ENCODE peak calls at places on chromosomes 16 and 17, in six cellular contexts. F, Y, I, D, G and H are unnamed samples. For H3K9me3, the result is how much of the 10 kb centered on the place peaks cover.

GRCh38 chr17:17568772-17569195 is 22.7 kb downstream of the PEMT start:
- DNase-seq in I (peak), F (peak), D (peak), G (no peak), Y (no peak), H (no peak)

GRCh38 chr16:86578056-86578455 is 293 bp upstream of the FOXL1 start:
- DNase-seq in F (no peak), D (no peak), Y (no peak), G (no peak), I (no peak), H (no peak)

GRCh38 chr17:38890410-38890746 is 20.5 kb downstream of the LASP1 start:
- DNase-seq in F (no peak), G (no peak), D (no peak), Y (no peak), I (no peak), H (no peak)

GRCh38 chr16:79194291-79194690 is 406.2 kb downstream of the MAF start:
- DNase-seq in D (no peak), I (no peak), Y (no peak), F (no peak), G (no peak), H (no peak)

GRCh38 chr17:12509836-12510235 is 155.9 kb upstream of the MYOCD start:
- DNase-seq in I (no peak), D (no peak), Y (no peak), G (no peak), F (no peak), H (no peak)

GRCh38 chr17:45409659-45410076 is 23.0 kb downstream of the ARHGAP27 start:
- DNase-seq in Y (no peak), D (no peak), F (no peak), G (no peak), I (no peak), H (no peak)

GRCh38 chr16:3022697-3023414 is 886 bp downstream of the HCFC1R1 start:
- DNase-seq in Y (no peak), D (no peak), I (peak), F (no peak), G (no peak), H (peak)

GRCh38 chr17:3796110-3796821 is 4.7 kb downstream of the ITGAE start:
- DNase-seq in I (no peak), D (peak), Y (no peak), G (no peak), F (no peak), H (peak)

GRCh38 chr16:56625140-56625942 is at the start of gene MT1E:
- DNase-seq in D (peak), F (no peak), Y (no peak), G (no peak), I (peak), H (no peak)

GRCh38 chr16:15807603-15808009 is 49.2 kb downstream of the MYH11 start:
- DNase-seq in I (peak), F (no peak), G (no peak), Y (no peak), D (no peak), H (peak)

GRCh38 chr17:75404739-75405364 is 626 bp downstream of the GRB2 start:
- DNase-seq in I (peak), F (peak), D (peak), Y (no peak), G (no peak), H (no peak)

GRCh38 chr17:67431210-67432015 is 54.3 kb downstream of the PITPNC1 start:
- DNase-seq in G (no peak), F (no peak), Y (no peak), I (no peak), D (no peak), H (no peak)

GRCh38 chr17:73194514-73195222 is 1.8 kb downstream of the COG1 start:
- DNase-seq in Y (no peak), I (no peak), F (no peak), G (no peak), D (no peak), H (no peak)

GRCh38 chr17:7523033-7523432 is 25.8 kb upstream of the TNFSF12 start:
- DNase-seq in G (no peak), D (peak), I (no peak), Y (no peak), F (no peak), H (no peak)

GRCh38 chr17:61139219-61139618 is 260.4 kb upstream of the TBX2 start:
- DNase-seq in I (no peak), Y (peak), D (peak), F (peak), G (no peak), H (no peak)

GRCh38 chr16:48117217-48118105 is 38.3 kb downstream of the ABCC12 start:
- DNase-seq in Y (no peak), D (peak), G (no peak), F (no peak), I (peak), H (no peak)

GRCh38 chr16:12094537-12095265 is 118.2 kb downstream of the SNX29 start:
- DNase-seq in Y (no peak), F (peak), D (no peak), G (no peak), I (no peak), H (peak)

GRCh38 chr17:68087851-68088250 is 52.3 kb downstream of the KPNA2 start:
- DNase-seq in G (peak), D (no peak), F (no peak), Y (peak), I (no peak), H (no peak)

GRCh38 chr17:2365132-2365531 is 27.8 kb downstream of the SGSM2 start:
- DNase-seq in D (no peak), Y (no peak), I (no peak), G (no peak), F (no peak), H (no peak)

GRCh38 chr17:60535382-60536279 is 9.6 kb upstream of the APPBP2 start:
- DNase-seq in Y (no peak), G (no peak), F (no peak), D (no peak), I (no peak), H (no peak)

GRCh38 chr17:39195568-39196160 is 1.8 kb downstream of the CACNB1 start:
- DNase-seq in D (peak), Y (no peak), I (no peak), F (peak), G (no peak), H (no peak)

GRCh38 chr17:80219777-80220708 is at the start of the genes SGSH and SLC26A11:
- DNase-seq in Y (no peak), D (peak), F (peak), G (no peak), I (peak), H (peak)

GRCh38 chr16:2843526-2843925 is 13.4 kb downstream of the ZG16B start:
- DNase-seq in D (no peak), Y (no peak), F (no peak), I (no peak), G (no peak), H (no peak)

GRCh38 chr17:73800893-73801292 is 156.6 kb upstream of the SDK2 start:
- DNase-seq in G (no peak), I (no peak), F (no peak), Y (no peak), D (no peak), H (peak)

GRCh38 chr16:85275533-85276249 is 163.4 kb upstream of the CIBAR2 start:
- DNase-seq in I (peak), G (no peak), Y (no peak), F (peak), D (peak), H (no peak)

GRCh38 chr16:69938981-69939820 is 11.9 kb upstream of the CLEC18A start:
- DNase-seq in D (no peak), Y (no peak), G (no peak), F (no peak), I (no peak), H (no peak)

GRCh38 chr16:24279982-24280381 is 23.8 kb downstream of the CACNG3 start:
- DNase-seq in Y (no peak), D (no peak), I (no peak), G (no peak), F (no peak), H (no peak)

GRCh38 chr17:63029520-63029919 is 63.5 kb downstream of the TANC2 start:
- DNase-seq in I (no peak), D (no peak), Y (no peak), F (no peak), G (no peak), H (no peak)

GRCh38 chr16:35234679-35235078 is 1775.3 kb downstream of the TP53TG3F start:
- DNase-seq in D (no peak), Y (no peak), G (no peak), F (no peak), I (no peak), H (no peak)

GRCh38 chr16:35239561-35239960 is 1780.1 kb downstream of the TP53TG3F start:
- DNase-seq in Y (no peak), D (no peak), I (no peak), G (no peak), F (no peak), H (no peak)
- H3K9me3 ChIP-seq in Y (under half), D (under half), I (under half), G (under half), F (under half), H (under half)

DNA sequence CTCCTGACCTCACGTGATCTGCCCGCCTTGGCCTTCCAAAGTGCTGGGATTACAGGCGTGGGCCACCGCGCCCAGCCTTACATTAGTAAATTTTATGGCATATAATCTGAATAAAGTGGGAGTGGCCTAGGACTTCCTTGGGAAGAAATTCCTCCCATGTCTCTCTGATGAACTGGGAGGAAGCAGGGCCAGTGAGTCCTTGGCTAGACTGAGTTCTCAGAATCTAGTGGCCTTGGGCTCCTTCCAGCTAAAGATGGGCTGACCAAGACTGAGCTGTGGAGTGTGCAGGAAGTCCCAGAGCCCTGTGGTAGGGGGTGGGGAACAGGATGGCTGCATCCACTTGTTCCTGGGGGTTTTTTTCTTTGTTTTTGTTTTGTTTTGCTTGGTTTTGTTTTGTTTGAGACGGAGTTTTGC is 10.0 kb upstream of the NAGLU start:
- DNase-seq in I (peak), Y (no peak), G (no peak), F (no peak), D (no peak), H (no peak)
- H3K27ac ChIP-seq in I (peak), Y (no peak), G (peak), F (peak), D (no peak), H (peak)

DNA sequence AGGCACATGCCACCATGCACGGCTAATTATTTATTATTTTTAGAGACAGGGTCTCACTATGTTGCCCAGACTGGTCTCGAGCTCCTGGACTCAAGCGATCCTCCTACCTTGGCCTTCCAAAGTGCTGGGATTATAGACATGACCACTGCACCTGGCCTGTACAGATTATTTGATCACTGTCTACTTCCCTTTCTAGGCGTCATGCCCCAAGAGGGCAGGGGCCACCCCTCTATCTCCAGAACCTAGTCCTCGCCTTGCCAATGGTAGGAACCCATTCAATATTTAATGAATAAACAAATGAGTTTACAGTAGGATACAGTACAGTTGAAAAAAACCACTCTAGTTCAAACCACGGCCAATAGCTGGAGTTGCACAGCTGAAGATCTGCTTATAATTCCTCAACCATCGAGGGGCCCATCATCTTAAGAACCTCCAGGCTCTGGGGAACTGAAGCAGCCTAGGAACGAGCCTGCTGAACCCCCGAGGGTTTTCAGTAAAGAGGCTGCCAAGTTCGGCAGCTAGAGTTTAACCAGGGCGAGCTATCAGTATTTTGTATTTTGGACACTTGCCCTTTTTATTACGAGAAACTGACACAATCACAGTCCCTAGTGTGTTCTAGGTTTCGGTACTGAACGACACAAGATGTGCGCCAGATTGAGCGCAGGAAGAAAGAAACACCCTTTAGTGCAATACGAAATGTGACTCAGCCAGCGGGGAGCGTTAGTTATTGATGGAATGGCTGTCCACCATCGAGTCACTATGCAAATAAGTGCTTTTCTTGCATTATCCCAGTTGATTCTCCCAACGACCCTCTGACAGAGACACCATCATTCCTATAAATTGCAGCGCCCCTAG is 14.6 kb downstream of the ADCY9 start:
- DNase-seq in Y (no peak), I (peak), D (no peak), F (peak), G (no peak), H (no peak)
- H3K9me3 ChIP-seq in Y (under half), I (under half), D (under half), F (under half), G (under half), H (under half)

DNA sequence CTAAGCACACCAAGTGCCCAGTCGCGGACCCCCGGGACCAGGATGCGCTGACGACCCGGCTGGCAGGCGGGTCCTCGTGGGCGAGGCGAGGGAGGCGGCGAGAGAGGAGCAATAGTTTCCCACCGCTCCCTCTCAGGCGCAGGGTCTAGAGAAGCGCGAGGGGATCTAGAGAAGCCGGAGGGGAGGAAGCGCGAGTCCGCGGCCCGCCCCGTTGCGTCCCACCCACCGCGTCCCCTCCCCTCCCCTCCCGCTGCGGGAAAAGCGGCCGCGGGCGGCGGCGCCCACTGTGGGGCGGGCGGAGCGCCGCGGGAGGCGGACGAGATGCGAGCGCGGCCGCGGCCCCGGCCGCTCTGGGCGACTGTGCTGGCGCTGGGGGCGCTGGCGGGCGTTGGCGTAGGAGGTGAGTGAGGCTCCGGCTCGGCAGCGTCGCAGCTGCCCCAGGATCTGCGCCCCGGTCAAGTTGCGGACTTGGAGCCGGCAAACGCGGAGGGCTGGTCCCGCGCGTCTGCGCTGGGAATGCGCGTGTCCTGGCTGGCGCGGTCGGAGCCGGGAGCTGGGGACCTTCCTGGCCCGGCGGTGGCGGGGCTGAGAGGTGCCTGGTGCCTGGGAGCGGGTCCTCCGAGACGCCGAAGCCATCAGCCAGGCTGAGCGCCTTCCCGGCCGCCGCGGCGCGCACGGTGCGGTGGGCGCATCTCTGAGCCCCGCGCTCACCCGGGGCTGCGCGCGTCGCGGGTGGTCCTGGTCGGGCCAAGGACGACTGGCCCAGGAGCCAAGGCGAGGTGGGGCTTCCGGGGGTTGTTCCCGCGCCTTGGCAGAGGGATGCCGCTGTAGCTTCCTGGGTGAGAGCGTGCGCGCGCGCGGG is at the start of gene ITGB3:
- DNase-seq in Y (no peak), I (peak), F (peak), D (peak), G (no peak), H (no peak)
- H3K27ac ChIP-seq in Y (no peak), I (peak), F (no peak), D (no peak), G (peak), H (peak)

GRCh38 chr16:35748621-35749252 is 2289.3 kb downstream of the TP53TG3F start:
- DNase-seq in F (no peak), D (no peak), Y (no peak), I (no peak), G (peak), H (no peak)
- H3K9me3 ChIP-seq in F (under half), D (under half), Y (under half), I (under half), G (under half), H (under half)

GRCh38 chr16:74496054-74496453 is 74.8 kb upstream of the CLEC18B start:
- DNase-seq in Y (no peak), G (no peak), F (no peak), D (no peak), I (no peak), H (no peak)
- H3K27ac ChIP-seq in Y (no peak), G (no peak), F (no peak), D (no peak), I (no peak), H (no peak)